ENCODE peak calls at places on chromosome 18, in seven cellular contexts. W is AG04449, H is HCT116, Y is heart right ventricle, P is astrocyte, S is thyroid gland, R is cardiac muscle cell. I is an unnamed sample.

GRCh38 chr18:80252136-80252535 is 4.8 kb upstream of the PARD6G start:
- DNase-seq in W (no peak), H (no peak), Y (no peak), P (peak; percentile 62), S (no peak), R (peak; percentile 14), I (no peak)

GRCh38 chr18:64444819-64445218 is 295.9 kb upstream of the LINC00305 start:
- DNase-seq in W (no peak), H (no peak), Y (no peak), P (no peak), S (no peak), R (no peak), I (no peak)

GRCh38 chr18:1002653-1003178 is 98.0 kb downstream of the ADCYAP1 start:
- DNase-seq in W (no peak), H (no peak), Y (no peak), P (peak; percentile 90), S (no peak), R (peak; percentile 58), I (no peak)

GRCh38 chr18:70132999-70133398 is 72.5 kb downstream of the RTTN start:
- DNase-seq in W (peak; percentile 95), H (no peak), Y (no peak), P (peak; percentile 94), S (no peak), R (peak; percentile 67), I (no peak)

GRCh38 chr18:5237083-5237722 is 40.1 kb upstream of the AKAIN1 start:
- DNase-seq in W (no peak), H (no peak), Y (peak; percentile 4), P (peak; percentile 16), S (no peak), R (peak; percentile 14), I (no peak)

GRCh38 chr18:57621252-57621607 is 406 bp downstream of the NARS1 start:
- DNase-seq in W (no peak), H (no peak), Y (no peak), P (no peak), S (no peak), R (peak; percentile 16), I (no peak)

GRCh38 chr18:49168970-49169619 is 218.3 kb upstream of the SMAD7 start:
- DNase-seq in W (no peak), H (no peak), Y (no peak), P (no peak), S (peak; percentile 58), R (no peak), I (no peak)

GRCh38 chr18:75169411-75169810 is 39.5 kb downstream of the PTGR3 start:
- DNase-seq in W (no peak), H (no peak), Y (no peak), P (no peak), S (no peak), R (no peak), I (peak; percentile 79)

GRCh38 chr18:9135912-9136314 is 668 bp upstream of the ANKRD12 start:
- DNase-seq in W (no peak), H (peak; percentile 43), Y (peak; percentile 28), P (no peak), S (peak; percentile 73), R (peak; percentile 33), I (no peak)

GRCh38 chr18:41371718-41372117 is 583.3 kb upstream of the PIK3C3 start:
- DNase-seq in W (no peak), H (no peak), Y (peak; percentile 6), P (no peak), S (no peak), R (peak; percentile 57), I (no peak)

GRCh38 chr18:49666045-49666444 is 104.2 kb downstream of the LIPG start:
- DNase-seq in W (no peak), H (no peak), Y (no peak), P (peak; percentile 53), S (no peak), R (peak; percentile 40), I (no peak)

GRCh38 chr18:9951022-9951859 is 37.4 kb downstream of the VAPA start:
- DNase-seq in W (no peak), H (peak; percentile 55), Y (no peak), P (peak; percentile 65), S (no peak), R (peak; percentile 80), I (no peak)

GRCh38 chr18:35303610-35304009 is 13.6 kb upstream of the ZSCAN30 start:
- DNase-seq in W (no peak), H (no peak), Y (no peak), P (no peak), S (no peak), R (no peak), I (no peak)

GRCh38 chr18:65788373-65788772 is 37.6 kb downstream of the CDH7 start:
- DNase-seq in W (no peak), H (no peak), Y (no peak), P (no peak), S (no peak), R (no peak), I (no peak)

GRCh38 chr18:75407468-75408437 is 19.8 kb downstream of the SMIM21 start:
- DNase-seq in W (no peak), H (no peak), Y (no peak), P (peak; percentile 30), S (no peak), R (peak; percentile 23), I (no peak)

GRCh38 chr18:59783138-59783537 is 85.9 kb upstream of the CCBE1 start:
- DNase-seq in W (no peak), H (peak; percentile 85), Y (no peak), P (peak; percentile 40), S (no peak), R (peak; percentile 84), I (no peak)

GRCh38 chr18:37321578-37322496 is 243.8 kb downstream of the CELF4 start:
- DNase-seq in W (no peak), H (no peak), Y (no peak), P (no peak), S (no peak), R (no peak), I (no peak)

GRCh38 chr18:21735452-21736015 is 5.1 kb upstream of the MIB1 start:
- DNase-seq in W (no peak), H (no peak), Y (peak; percentile 24), P (no peak), S (no peak), R (peak; percentile 59), I (no peak)

GRCh38 chr18:68713131-68713530 is 1.8 kb downstream of the TMX3 start:
- DNase-seq in W (no peak), H (no peak), Y (no peak), P (no peak), S (no peak), R (no peak), I (no peak)

GRCh38 chr18:74990563-74991081 is 218.3 kb downstream of the PTGR3 start:
- DNase-seq in W (no peak), H (no peak), Y (no peak), P (peak; percentile 39), S (no peak), R (peak; percentile 18), I (no peak)

GRCh38 chr18:21741511-21742322 is 1.1 kb downstream of the MIB1 start:
- DNase-seq in W (no peak), H (no peak), Y (peak; percentile 22), P (no peak), S (peak; percentile 42), R (no peak), I (no peak)

GRCh38 chr18:28284132-28284531 is 107.2 kb upstream of the CDH2 start:
- DNase-seq in W (peak; percentile 17), H (no peak), Y (no peak), P (peak; percentile 66), S (no peak), R (no peak), I (no peak)

GRCh38 chr18:10017048-10017447 is 103.2 kb downstream of the VAPA start:
- DNase-seq in W (no peak), H (no peak), Y (no peak), P (peak; percentile 3), S (no peak), R (no peak), I (no peak)

GRCh38 chr18:34956663-34957062 is 84.5 kb upstream of the MAPRE2 start:
- DNase-seq in W (no peak), H (no peak), Y (no peak), P (peak; percentile 61), S (no peak), R (no peak), I (no peak)

GRCh38 chr18:74303936-74304335 is 11.7 kb upstream of the C18orf63 start:
- DNase-seq in W (no peak), H (no peak), Y (no peak), P (peak; percentile 70), S (no peak), R (peak; percentile 70), I (peak; percentile 14)

GRCh38 chr18:46570134-46570533 is 86.9 kb downstream of the LOXHD1 start:
- DNase-seq in W (no peak), H (no peak), Y (no peak), P (no peak), S (no peak), R (no peak), I (peak; percentile 66)
- H3K4me3 ChIP-seq in W (no peak overlapping the region), H (no peak overlapping the region), Y (no peak overlapping the region), P (no peak overlapping the region), S (no peak overlapping the region), R (no peak overlapping the region), I (no peak overlapping the region)

DNA sequence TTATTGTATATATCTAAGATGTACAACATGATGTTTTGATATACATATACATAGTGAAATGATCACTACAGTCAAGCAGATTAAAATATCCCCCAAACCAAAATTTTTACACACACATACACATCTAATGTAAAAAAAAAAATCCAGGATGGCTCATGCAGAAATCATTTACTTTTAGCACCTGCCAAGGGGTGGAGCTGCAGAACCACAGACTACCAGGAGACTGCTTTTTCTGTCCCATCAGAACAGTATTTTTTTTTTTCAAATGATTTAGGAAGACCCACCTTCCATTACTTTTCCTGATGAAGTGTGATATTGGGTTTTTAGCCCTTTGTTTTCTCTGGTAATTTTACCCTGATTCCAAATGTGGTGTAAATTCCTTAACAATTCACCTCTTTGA is 61.9 kb downstream of the AQP4 start:
- DNase-seq in W (no peak), H (no peak), Y (no peak), P (no peak), S (peak; percentile 2), R (no peak), I (no peak)
- TF ChIP-seq CTCF in W (no peak), H (no peak), Y (no peak), P (no peak), S (no peak), R (no peak), I (no peak)

GRCh38 chr18:2980607-2980923 is 32.4 kb downstream of the LPIN2 start:
- DNase-seq in W (no peak), H (no peak), Y (no peak), P (no peak), S (no peak), R (no peak), I (no peak)
- H3K4me3 ChIP-seq in W (no peak overlapping the region), H (no peak overlapping the region), Y (no peak overlapping the region), P (no peak overlapping the region), S (no peak overlapping the region), R (no peak overlapping the region), I (no peak overlapping the region)

GRCh38 chr18:31612124-31612523 is 20.4 kb downstream of the TTR start:
- DNase-seq in W (no peak), H (no peak), Y (no peak), P (peak; percentile 15), S (no peak), R (no peak), I (no peak)

GRCh38 chr18:31609886-31610646 is 18.4 kb downstream of the TTR start:
- DNase-seq in W (no peak), H (no peak), Y (no peak), P (no peak), S (no peak), R (no peak), I (peak; percentile 62)

GRCh38 chr18:31611511-31611910 is 19.8 kb downstream of the TTR start:
- DNase-seq in W (no peak), H (no peak), Y (no peak), P (no peak), S (no peak), R (no peak), I (peak; percentile 45)

GRCh38 chr18:31614044-31614443 is 22.4 kb downstream of the TTR start:
- DNase-seq in W (no peak), H (no peak), Y (no peak), P (no peak), S (no peak), R (no peak), I (no peak)

GRCh38 chr18:31610841-31611240 is 19.2 kb downstream of the TTR start:
- DNase-seq in W (no peak), H (peak; percentile 13), Y (no peak), P (no peak), S (peak; percentile 2), R (peak; percentile 20), I (peak; percentile 91)
- TF ChIP-seq CTCF in W (no peak), H (peak; percentile 39), Y (no peak), P (no peak), S (no peak), R (peak; percentile 23), I (no peak)